ENCODE peak calls at places on chromosomes 1 and 21, in six cellular contexts. One of them, this sample, is unnamed.

GRCh38 chr1:91891486-91891885 is 5.5 kb upstream of the TGFBR3 start:
- DNase-seq in NCI-H1092 treated with DMSO at 0.1 percent for 48 hours: no peak
- DNase-seq in naive B cell: no peak
- DNase-seq in NCI-H2081: no peak
- DNase-seq in T-helper 1 cell: no peak
- DNase-seq in neural crest cell: no peak
- DNase-seq in this sample: no peak

GRCh38 chr1:94783342-94784264 is 36.6 kb upstream of the SLC44A3 start:
- DNase-seq in T-helper 1 cell: no peak
- DNase-seq in neural crest cell: no peak
- DNase-seq in naive B cell: no peak
- DNase-seq in NCI-H1092 treated with DMSO at 0.1 percent for 48 hours: peak; percentile 23
- DNase-seq in NCI-H2081: peak; percentile 8
- DNase-seq in this sample: no peak

GRCh38 chr1:7458946-7459345 is 312.1 kb upstream of the VAMP3 start:
- DNase-seq in T-helper 1 cell: no peak
- DNase-seq in neural crest cell: no peak
- DNase-seq in naive B cell: no peak
- DNase-seq in NCI-H1092 treated with DMSO at 0.1 percent for 48 hours: no peak
- DNase-seq in NCI-H2081: no peak
- DNase-seq in this sample: no peak

GRCh38 chr1:243293941-243294722 is 38.3 kb downstream of the SDCCAG8 start:
- DNase-seq in naive B cell: no peak
- DNase-seq in NCI-H1092 treated with DMSO at 0.1 percent for 48 hours: no peak
- DNase-seq in neural crest cell: no peak
- DNase-seq in T-helper 1 cell: no peak
- DNase-seq in NCI-H2081: no peak
- DNase-seq in this sample: no peak

GRCh38 chr1:90926971-90927370 is 94.9 kb downstream of the ZNF644 start:
- DNase-seq in NCI-H1092 treated with DMSO at 0.1 percent for 48 hours: no peak
- DNase-seq in naive B cell: no peak
- DNase-seq in NCI-H2081: no peak
- DNase-seq in T-helper 1 cell: no peak
- DNase-seq in neural crest cell: no peak
- DNase-seq in this sample: no peak

GRCh38 chr1:1426961-1427934 is 6.2 kb upstream of the ANKRD65 start:
- DNase-seq in NCI-H2081: no peak
- DNase-seq in neural crest cell: no peak
- DNase-seq in T-helper 1 cell: no peak
- DNase-seq in NCI-H1092 treated with DMSO at 0.1 percent for 48 hours: no peak
- DNase-seq in naive B cell: no peak
- DNase-seq in this sample: no peak

GRCh38 chr1:38082678-38083317 is 36.2 kb upstream of the POU3F1 start:
- DNase-seq in naive B cell: no peak
- DNase-seq in NCI-H2081: peak; percentile 25
- DNase-seq in neural crest cell: no peak
- DNase-seq in NCI-H1092 treated with DMSO at 0.1 percent for 48 hours: no peak
- DNase-seq in T-helper 1 cell: no peak
- DNase-seq in this sample: no peak

GRCh38 chr1:227280836-227281235 is 37.5 kb downstream of the CDC42BPA start:
- DNase-seq in T-helper 1 cell: no peak
- DNase-seq in naive B cell: no peak
- DNase-seq in neural crest cell: no peak
- DNase-seq in NCI-H2081: no peak
- DNase-seq in NCI-H1092 treated with DMSO at 0.1 percent for 48 hours: no peak
- DNase-seq in this sample: no peak

GRCh38 chr1:83828456-83828855 is 170.5 kb downstream of the TTLL7 start:
- DNase-seq in neural crest cell: no peak
- DNase-seq in NCI-H1092 treated with DMSO at 0.1 percent for 48 hours: no peak
- DNase-seq in NCI-H2081: no peak
- DNase-seq in naive B cell: no peak
- DNase-seq in T-helper 1 cell: no peak
- DNase-seq in this sample: no peak

GRCh38 chr1:33152685-33153432 is 29.0 kb downstream of the TRIM62 start:
- DNase-seq in NCI-H1092 treated with DMSO at 0.1 percent for 48 hours: peak; percentile 81
- DNase-seq in naive B cell: no peak
- DNase-seq in neural crest cell: peak; percentile 53
- DNase-seq in NCI-H2081: peak; percentile 77
- DNase-seq in T-helper 1 cell: no peak
- DNase-seq in this sample: no peak

GRCh38 chr1:178102218-178102617 is 8.3 kb downstream of the RASAL2 start:
- DNase-seq in NCI-H1092 treated with DMSO at 0.1 percent for 48 hours: no peak
- DNase-seq in NCI-H2081: no peak
- DNase-seq in T-helper 1 cell: no peak
- DNase-seq in neural crest cell: no peak
- DNase-seq in naive B cell: no peak
- DNase-seq in this sample: no peak

GRCh38 chr1:166307261-166308188 is 140.7 kb upstream of the FAM78B start:
- DNase-seq in NCI-H2081: no peak
- DNase-seq in T-helper 1 cell: no peak
- DNase-seq in naive B cell: no peak
- DNase-seq in neural crest cell: no peak
- DNase-seq in NCI-H1092 treated with DMSO at 0.1 percent for 48 hours: no peak
- DNase-seq in this sample: no peak

GRCh38 chr1:109802136-109802900 is 38.6 kb upstream of the EPS8L3 start:
- DNase-seq in T-helper 1 cell: peak; percentile 25
- DNase-seq in naive B cell: no peak
- DNase-seq in NCI-H2081: no peak
- DNase-seq in neural crest cell: no peak
- DNase-seq in NCI-H1092 treated with DMSO at 0.1 percent for 48 hours: no peak
- DNase-seq in this sample: no peak

GRCh38 chr1:161215079-161215478 is at the start of gene FCER1G:
- DNase-seq in NCI-H2081: no peak
- DNase-seq in NCI-H1092 treated with DMSO at 0.1 percent for 48 hours: no peak
- DNase-seq in T-helper 1 cell: no peak
- DNase-seq in neural crest cell: no peak
- DNase-seq in naive B cell: no peak
- DNase-seq in this sample: no peak

GRCh38 chr21:41750532-41751151 is 16.2 kb downstream of the RIPK4 start:
- DNase-seq in NCI-H1092 treated with DMSO at 0.1 percent for 48 hours: no peak
- DNase-seq in naive B cell: no peak
- DNase-seq in T-helper 1 cell: no peak
- DNase-seq in neural crest cell: no peak
- DNase-seq in NCI-H2081: no peak
- DNase-seq in this sample: no peak

GRCh38 chr1:24971539-24971938 is 41.5 kb upstream of the RUNX3 start:
- DNase-seq in naive B cell: no peak
- DNase-seq in NCI-H1092 treated with DMSO at 0.1 percent for 48 hours: no peak
- DNase-seq in T-helper 1 cell: no peak
- DNase-seq in NCI-H2081: no peak
- DNase-seq in neural crest cell: no peak
- DNase-seq in this sample: no peak

GRCh38 chr1:33295450-33296081 is 25.3 kb downstream of the A3GALT2 start:
- DNase-seq in neural crest cell: peak; percentile 95
- DNase-seq in T-helper 1 cell: peak; percentile 71
- DNase-seq in naive B cell: peak; percentile 72
- DNase-seq in NCI-H2081: peak; percentile 84
- DNase-seq in NCI-H1092 treated with DMSO at 0.1 percent for 48 hours: peak; percentile 75
- DNase-seq in this sample: peak; percentile 19

GRCh38 chr1:43171312-43171875 is 696 bp downstream of the EBNA1BP2 start:
- DNase-seq in T-helper 1 cell: no peak
- DNase-seq in naive B cell: no peak
- DNase-seq in NCI-H1092 treated with DMSO at 0.1 percent for 48 hours: no peak
- DNase-seq in neural crest cell: no peak
- DNase-seq in NCI-H2081: no peak
- DNase-seq in this sample: no peak

GRCh38 chr21:42781150-42781980 is 98.0 kb downstream of the WDR4 start:
- DNase-seq in neural crest cell: no peak
- DNase-seq in NCI-H2081: no peak
- DNase-seq in naive B cell: no peak
- DNase-seq in T-helper 1 cell: no peak
- DNase-seq in NCI-H1092 treated with DMSO at 0.1 percent for 48 hours: peak; percentile 26
- DNase-seq in this sample: no peak

GRCh38 chr1:226702957-226703831 is 35.9 kb downstream of the ITPKB start:
- DNase-seq in NCI-H1092 treated with DMSO at 0.1 percent for 48 hours: peak; percentile 87
- DNase-seq in T-helper 1 cell: peak; percentile 86
- DNase-seq in NCI-H2081: peak; percentile 84
- DNase-seq in neural crest cell: peak; percentile 56
- DNase-seq in naive B cell: peak; percentile 94
- DNase-seq in this sample: peak; percentile 79

GRCh38 chr1:226874579-226875425 is 4.4 kb downstream of the PSEN2 start:
- DNase-seq in T-helper 1 cell: no peak
- DNase-seq in neural crest cell: no peak
- DNase-seq in NCI-H1092 treated with DMSO at 0.1 percent for 48 hours: no peak
- DNase-seq in NCI-H2081: no peak
- DNase-seq in naive B cell: no peak
- DNase-seq in this sample: no peak